ENCODE peak calls at places on chromosomes 3 and 15, in five cellular contexts. V is colonic mucosa, A is ascending aorta, Y is cardiac muscle cell, M is right atrium auricular region. B is an unnamed sample. For H3K4me1 and H3K36me3, the result is how much of the 10 kb centered on the place peaks cover.

GRCh38 chr3:18579659-18580058 is 154.5 kb upstream of the SATB1 start:
- DNase-seq in V (no peak), A (no peak), Y (no peak), M (no peak), B (no peak)

GRCh38 chr3:36597422-36597821 is 166.9 kb downstream of the DCLK3 start:
- DNase-seq in M (no peak), A (no peak), V (no peak), Y (peak), B (no peak)

GRCh38 chr3:16240229-16241023 is 24.3 kb downstream of the DPH3 start:
- DNase-seq in Y (peak), A (no peak), M (no peak), V (no peak), B (no peak)

GRCh38 chr15:55288006-55288717 is 1.5 kb downstream of the RAB27A start:
- DNase-seq in A (no peak), Y (no peak), V (no peak), M (no peak), B (no peak)

GRCh38 chr3:111547645-111548044 is 5.6 kb downstream of the CD96 start:
- DNase-seq in Y (no peak), V (no peak), M (no peak), A (no peak), B (no peak)

GRCh38 chr3:67384790-67385397 is 269.5 kb downstream of the SUCLG2 start:
- DNase-seq in A (no peak), V (peak), Y (peak), M (no peak), B (no peak)

GRCh38 chr3:78895528-78895927 is 872.3 kb downstream of the ROBO1 start:
- DNase-seq in Y (peak), V (no peak), M (no peak), A (no peak), B (no peak)

GRCh38 chr3:14467723-14468620 is 65.6 kb downstream of the SLC6A6 start:
- DNase-seq in M (no peak), V (peak), Y (peak), A (no peak), B (no peak)

GRCh38 chr3:187746059-187746453 is 788 bp upstream of the BCL6 start:
- DNase-seq in A (no peak), M (no peak), Y (peak), V (no peak), B (no peak)

GRCh38 chr15:93135997-93136397 is 47.0 kb upstream of the RGMA start:
- DNase-seq in A (no peak), M (no peak), V (no peak), Y (no peak), B (no peak)

GRCh38 chr15:51269496-51269895 is 68.9 kb downstream of the CYP19A1 start:
- DNase-seq in V (no peak), Y (no peak), A (no peak), M (no peak), B (no peak)

GRCh38 chr3:43212914-43213611 is 73.3 kb upstream of the SNRK start:
- DNase-seq in M (no peak), A (no peak), V (no peak), Y (no peak), B (peak)

GRCh38 chr15:78461171-78461881 is 23.3 kb downstream of the IREB2 start:
- DNase-seq in M (no peak), Y (peak), V (no peak), A (no peak), B (no peak)

GRCh38 chr15:62809106-62809967 is 233.2 kb upstream of the TPM1 start:
- DNase-seq in M (no peak), V (no peak), Y (peak), A (no peak), B (no peak)

GRCh38 chr3:117398166-117398954 is 688.8 kb downstream of the TUSC7 start:
- DNase-seq in Y (no peak), A (no peak), M (no peak), V (no peak), B (no peak)
- H3K4me3 ChIP-seq in Y (no peak), A (no peak), M (no peak), V (no peak), B (no peak)

DNA sequence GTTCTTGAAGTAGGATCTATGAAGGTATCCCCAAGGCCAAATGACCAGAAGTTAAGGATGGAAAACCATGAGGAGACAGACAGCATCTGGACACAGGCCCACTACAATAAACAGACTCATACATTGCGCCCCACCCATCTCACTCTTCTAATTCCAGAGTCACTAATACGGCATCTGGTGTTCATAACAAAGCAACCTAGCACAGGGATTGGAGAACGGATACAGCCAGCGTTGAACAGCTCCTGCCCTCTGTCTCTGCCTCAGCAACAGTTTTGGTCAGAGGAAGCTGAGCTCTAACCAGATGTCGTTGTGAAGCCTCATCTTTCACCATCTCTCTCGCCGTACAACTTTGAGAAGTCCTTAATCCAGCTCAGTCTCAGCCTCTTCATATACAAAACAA is 44.5 kb upstream of the CCDC80 start:
- DNase-seq in M (no peak), V (no peak), Y (no peak), A (no peak), B (no peak)
- H3K4me1 ChIP-seq in M (under half), V (under half), Y (under half), A (under half), B (under half)

DNA sequence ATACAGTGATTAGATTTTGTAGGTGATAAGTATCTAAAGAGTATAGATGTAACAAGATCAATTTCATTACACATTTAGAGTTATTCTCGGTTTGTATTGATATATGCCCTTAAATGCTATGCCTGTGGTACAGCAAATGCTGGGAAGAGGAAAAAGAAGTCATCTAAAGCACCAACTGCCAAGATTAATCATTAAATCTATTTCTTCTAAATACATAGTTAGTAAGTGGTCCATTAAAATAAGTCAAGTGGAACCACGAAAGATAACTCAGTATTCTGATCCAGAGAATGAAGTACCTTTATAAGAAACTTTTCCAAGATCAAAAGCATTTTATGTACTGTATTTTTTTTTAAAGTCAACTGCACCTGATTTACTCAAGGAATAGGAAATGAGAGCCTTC is 142.1 kb upstream of the CGNL1 start:
- DNase-seq in Y (no peak), A (no peak), V (no peak), M (no peak), B (no peak)
- H3K36me3 ChIP-seq in Y (under half), A (under half), V (under half), M (under half), B (under half)

DNA sequence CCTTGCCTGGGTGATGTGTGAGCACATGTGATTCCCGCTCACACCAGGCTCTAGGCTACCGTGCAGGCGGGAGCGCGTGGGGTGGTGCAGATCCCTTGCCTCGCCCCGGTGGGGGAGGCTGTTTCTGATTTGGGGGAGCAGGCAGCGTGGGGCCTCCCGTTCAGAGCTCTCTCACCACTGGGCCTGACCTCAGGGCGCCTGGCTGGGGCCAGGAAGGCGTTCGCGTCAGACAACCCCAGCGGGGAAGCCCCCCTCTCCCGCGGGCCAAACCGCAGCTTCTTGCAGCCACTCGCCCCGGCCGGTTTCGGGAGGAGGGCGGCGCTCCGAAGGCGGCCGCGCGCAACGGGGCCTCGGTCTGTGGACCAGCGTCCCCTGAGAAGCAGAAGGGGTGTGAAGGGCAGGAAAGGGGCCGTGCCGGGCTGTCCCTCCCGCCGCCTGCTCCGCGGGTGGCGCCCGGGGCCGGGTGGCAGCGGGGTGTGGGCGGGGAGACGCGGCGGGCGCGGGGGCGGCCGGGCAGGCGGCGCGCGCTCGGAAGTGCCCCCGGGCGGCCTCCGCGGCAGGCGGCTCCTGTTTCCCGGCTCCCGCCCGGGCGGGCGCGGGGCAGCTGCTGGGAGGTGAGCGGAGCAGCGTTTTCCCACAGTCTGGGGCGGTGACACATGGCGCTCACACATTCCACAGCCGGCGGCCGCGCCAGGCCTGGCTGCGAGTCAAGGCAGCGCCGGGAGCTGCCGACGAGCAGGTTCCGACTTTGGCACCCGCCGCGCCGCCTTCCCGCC is 65.1 kb upstream of the HES1 start:
- DNase-seq in V (peak), A (peak), M (peak), Y (peak), B (no peak)
- H3K4me3 ChIP-seq in V (peak), A (peak), M (peak), Y (peak), B (peak)

DNA sequence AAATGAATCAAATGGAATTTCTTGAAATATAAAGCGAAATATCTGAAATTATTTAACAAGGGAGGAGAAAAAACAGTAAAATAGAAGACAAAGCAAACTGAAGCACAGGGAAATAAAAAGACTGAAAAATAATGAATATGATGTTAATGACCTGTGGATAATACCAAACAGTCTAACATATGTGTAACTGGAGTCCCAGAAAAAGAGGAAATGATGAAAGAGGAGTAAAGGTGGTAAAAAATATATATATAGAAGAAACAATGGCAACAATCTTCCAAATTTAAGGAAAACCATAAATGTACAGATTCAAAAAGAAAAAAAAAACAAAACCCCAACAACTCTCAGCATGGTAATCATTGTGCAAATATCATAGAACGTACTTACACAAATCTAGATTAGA is 21.2 kb downstream of the UBE3A start:
- DNase-seq in Y (no peak), V (no peak), M (no peak), A (no peak), B (no peak)
- H3K4me1 ChIP-seq in Y (under half), V (under half), M (under half), A (under half), B (under half)

DNA sequence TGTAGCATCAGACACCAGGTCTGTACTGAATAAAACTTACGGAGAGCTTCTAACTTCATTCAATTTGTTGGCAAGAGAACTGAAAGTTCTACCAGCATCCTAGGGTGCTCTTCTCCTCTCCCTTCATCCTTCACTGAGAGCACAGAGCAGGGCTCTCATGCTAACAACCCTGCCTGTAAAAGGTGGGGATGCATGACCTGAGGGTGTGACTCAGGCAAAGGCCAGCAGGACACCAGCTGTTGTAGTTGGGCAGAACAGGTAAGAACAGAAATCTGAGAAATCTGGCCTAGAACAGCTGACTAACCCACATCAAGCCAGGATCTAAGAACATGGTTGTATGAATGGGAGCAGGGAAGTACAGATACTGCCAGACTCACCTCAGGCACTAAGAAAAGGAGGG is 64.2 kb downstream of the MYLK start:
- DNase-seq in V (no peak), M (no peak), A (no peak), Y (no peak), B (peak)
- H3K36me3 ChIP-seq in V (under half), M (under half), A (under half), Y (under half), B (under half)

GRCh38 chr3:143825513-143825912 is 22.8 kb downstream of the SLC9A9 start:
- DNase-seq in M (no peak), Y (peak), A (no peak), V (no peak), B (no peak)
- H3K4me3 ChIP-seq in M (no peak), Y (no peak), A (no peak), V (no peak), B (no peak)

DNA sequence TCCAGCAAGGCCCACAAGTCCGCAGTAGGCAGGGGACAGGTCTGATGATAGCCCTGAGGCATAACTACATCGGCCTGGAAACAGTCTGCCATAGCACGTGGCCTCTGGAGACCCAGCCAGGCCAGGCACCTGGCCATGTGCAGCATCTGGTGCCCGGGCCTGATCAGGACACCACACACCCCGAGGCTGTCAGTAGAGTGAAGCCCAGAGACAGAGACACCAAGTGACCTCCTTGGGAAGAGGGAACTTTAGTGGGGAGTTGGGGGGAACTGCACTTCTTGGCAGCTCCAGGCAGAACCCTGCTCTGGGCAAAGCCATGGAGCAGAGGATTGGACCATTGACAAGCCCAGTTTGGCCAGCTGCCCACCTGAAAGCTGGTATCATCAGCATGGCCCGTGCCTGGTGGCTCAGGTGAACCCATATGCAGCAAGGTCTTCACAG is 1.2 kb downstream of the SHISA5 start:
- DNase-seq in M (no peak), V (no peak), Y (no peak), A (peak), B (no peak)
- H3K4me1 ChIP-seq in M (under half), V (under half), Y (under half), A (under half), B (half or more)

B was measured in vagina.